ENCODE peak calls at places on chromosome 12, in seven cellular contexts. W is CD8-positive, alpha-beta T cell; S is lower lobe of right lung; P is left ventricle myocardium inferior; V is uterus; L is CD4-positive, alpha-beta T cell; O is keratinocyte. B is an unnamed sample.

GRCh38 chr12:17278946-17279345 is 673.0 kb upstream of the LMO3 start:
- DNase-seq in V (no peak), L (no peak), O (no peak), W (no peak), P (no peak), S (no peak), B (no peak)

GRCh38 chr12:81779216-81779615 is 20.1 kb upstream of the PPFIA2 start:
- DNase-seq in O (no peak), P (no peak), S (no peak), L (no peak), V (no peak), W (no peak), B (no peak)

GRCh38 chr12:73935817-73936216 is 601.8 kb upstream of the ATXN7L3B start:
- DNase-seq in S (no peak), P (no peak), O (no peak), L (no peak), V (no peak), W (no peak), B (no peak)

GRCh38 chr12:124754949-124755800 is 108.5 kb downstream of the SCARB1 start:
- DNase-seq in L (no peak), O (no peak), P (peak; percentile 89), V (peak; percentile 93), S (peak; percentile 94), W (peak; percentile 22), B (peak; percentile 95)

GRCh38 chr12:65941388-65941787 is 117.1 kb downstream of the HMGA2 start:
- DNase-seq in V (no peak), W (no peak), L (no peak), S (no peak), P (no peak), O (no peak), B (no peak)

GRCh38 chr12:46457958-46458357 is 85.4 kb upstream of the SLC38A2 start:
- DNase-seq in V (no peak), S (no peak), O (no peak), P (no peak), L (no peak), W (no peak), B (no peak)

GRCh38 chr12:11779286-11779685 is 129.8 kb downstream of the ETV6 start:
- DNase-seq in V (no peak), S (no peak), L (no peak), O (no peak), P (no peak), W (no peak), B (peak; percentile 75)

GRCh38 chr12:6341439-6342139 is at the start of gene TNFRSF1A:
- DNase-seq in O (no peak), W (peak; percentile 47), P (peak; percentile 77), S (peak; percentile 81), V (peak; percentile 89), L (no peak), B (peak; percentile 89)

GRCh38 chr12:82970614-82971013 is 283.9 kb downstream of the TMTC2 start:
- DNase-seq in V (no peak), P (no peak), S (no peak), O (no peak), L (no peak), W (no peak), B (no peak)

GRCh38 chr12:62299617-62300016 is 39.4 kb downstream of the USP15 start:
- DNase-seq in S (no peak), P (no peak), W (no peak), V (no peak), O (no peak), L (no peak), B (no peak)

GRCh38 chr12:124739953-124740561 is 123.6 kb downstream of the SCARB1 start:
- DNase-seq in P (no peak), V (no peak), W (no peak), O (no peak), L (no peak), S (no peak), B (peak; percentile 74)

GRCh38 chr12:31756977-31757420 is 28.2 kb upstream of the AMN1 start:
- DNase-seq in L (no peak), P (no peak), V (no peak), S (no peak), O (no peak), W (no peak), B (peak; percentile 22)

GRCh38 chr12:66695130-66695529 is 16.3 kb upstream of the GRIP1 start:
- DNase-seq in S (no peak), W (no peak), P (no peak), L (no peak), O (no peak), V (no peak), B (no peak)

GRCh38 chr12:68011206-68011881 is 22.1 kb downstream of the IFNG-AS1 start:
- DNase-seq in O (no peak), P (no peak), S (no peak), L (no peak), W (no peak), V (no peak), B (no peak)

GRCh38 chr12:25256826-25257225 is 6.1 kb upstream of the KRAS start:
- DNase-seq in S (no peak), V (no peak), O (no peak), W (no peak), P (no peak), L (no peak), B (no peak)

GRCh38 chr12:4584896-4585295 is 22.9 kb downstream of the DYRK4 start:
- DNase-seq in V (no peak), S (no peak), P (no peak), W (no peak), L (no peak), O (no peak), B (no peak)

GRCh38 chr12:4584281-4584680 is 22.3 kb downstream of the DYRK4 start:
- DNase-seq in S (no peak), V (no peak), P (no peak), L (no peak), W (no peak), O (no peak), B (no peak)

GRCh38 chr12:4580165-4580773 is 18.3 kb downstream of the DYRK4 start:
- DNase-seq in W (no peak), P (no peak), O (no peak), V (no peak), L (no peak), S (no peak), B (no peak)

GRCh38 chr12:4579305-4580097 is 17.5 kb downstream of the DYRK4 start:
- DNase-seq in L (no peak), S (no peak), W (no peak), V (no peak), P (no peak), O (no peak), B (no peak)
- TF ChIP-seq CTCF in L (peak; percentile 4), S (peak; percentile 30), W (no peak), V (no peak), P (peak; percentile 22), O (no peak), B (peak; percentile 27)

DNA sequence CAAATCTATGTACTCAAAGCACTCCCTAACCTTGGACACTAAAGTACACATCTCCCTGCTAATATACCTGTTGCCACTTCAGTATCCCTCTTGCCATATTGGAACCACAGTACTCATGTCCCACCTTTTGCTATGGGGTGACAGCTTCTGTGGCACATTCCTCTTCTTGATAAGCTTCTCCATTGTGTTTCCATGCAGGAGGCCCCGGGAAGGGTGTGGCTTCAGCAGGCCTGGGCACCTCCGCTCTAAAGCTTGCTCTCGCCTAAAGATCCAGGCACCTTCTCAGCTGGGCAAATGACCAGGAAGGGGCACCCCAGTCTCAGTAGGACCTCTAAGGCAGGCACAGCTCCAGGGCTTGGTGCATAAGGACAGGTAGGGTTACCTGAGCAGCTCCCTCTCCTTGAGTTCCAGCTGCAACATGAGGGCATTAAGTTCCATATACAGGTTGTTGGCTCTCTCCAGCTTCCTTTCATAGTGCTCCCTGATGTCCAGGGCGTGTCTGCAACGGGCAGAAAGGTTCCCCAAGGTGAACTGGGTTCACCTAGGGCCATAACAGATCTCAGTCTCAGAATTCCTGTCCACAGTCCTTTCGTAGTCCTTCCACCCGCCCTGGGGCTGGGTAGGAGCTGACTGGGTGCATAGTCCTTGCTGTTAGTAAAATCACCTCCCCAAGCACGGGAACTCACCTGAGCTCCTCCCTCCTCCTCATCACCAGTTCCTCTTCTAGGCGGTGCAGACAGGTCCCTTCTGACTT is 15.9 kb downstream of the MAP3K12 start:
- DNase-seq in S (no peak), P (no peak), O (no peak), L (no peak), W (no peak), V (peak; percentile 19), B (peak; percentile 3)
- H3K27ac ChIP-seq in S (no peak overlapping the region), P (peak overlapping the region; percentile 52), O (no peak overlapping the region), L (no peak overlapping the region), W (no peak overlapping the region), V (no peak overlapping the region), B (no peak overlapping the region)

GRCh38 chr12:56601503-56601902 is 28.6 kb downstream of the BAZ2A start:
- DNase-seq in V (no peak), S (no peak), O (no peak), L (peak; percentile 14), P (no peak), W (peak; percentile 38), B (no peak)
- TF ChIP-seq CTCF in V (no peak), S (no peak), O (no peak), L (no peak), P (no peak), W (no peak), B (no peak)

DNA sequence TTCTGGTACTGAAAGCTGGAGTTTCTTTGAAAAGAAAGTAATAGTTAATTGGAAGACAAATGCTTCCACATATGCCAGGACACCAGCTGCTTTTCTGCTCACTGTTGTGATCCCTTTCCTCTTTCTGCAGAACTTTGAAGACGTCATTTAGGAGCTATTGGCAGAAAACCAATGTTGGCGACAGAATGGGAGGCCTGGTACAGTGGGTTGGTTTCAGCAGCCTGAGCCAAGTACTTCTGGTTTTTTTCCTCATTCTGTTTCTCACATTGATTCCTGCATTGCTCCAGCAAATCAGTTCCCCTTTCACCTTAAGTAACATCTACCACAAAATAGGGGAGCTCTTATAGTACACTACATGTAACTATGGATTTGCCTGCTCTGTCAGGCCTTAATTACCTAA is 96.9 kb downstream of the FIGNL2 start:
- DNase-seq in W (no peak), P (no peak), L (no peak), O (no peak), S (no peak), V (no peak), B (no peak)
- H3K27ac ChIP-seq in W (no peak overlapping the region), P (peak overlapping the region; percentile 47), L (no peak overlapping the region), O (no peak overlapping the region), S (peak overlapping the region; percentile 4), V (no peak overlapping the region), B (peak overlapping the region; percentile 52)

GRCh38 chr12:21941522-21942376 is 523 bp upstream of the ABCC9 start:
- DNase-seq in O (no peak), P (peak; percentile 71), V (peak; percentile 70), S (peak; percentile 65), L (no peak), W (no peak), B (peak; percentile 84)
- TF ChIP-seq CTCF in O (no peak), P (peak; percentile 69), V (peak; percentile 69), S (peak; percentile 45), L (no peak), W (no peak), B (peak; percentile 59)

B was measured in osteoblast.